ENCODE peak calls at places on chromosomes 16 and 17, in nine cellular contexts. One of them, this sample, is unnamed.

GRCh38 chr17:2122641-2123302 is 67.9 kb downstream of the HIC1 start:
- DNase-seq in Peyer's patch: peak
- DNase-seq in right lobe of liver: peak
- DNase-seq in transverse colon: peak
- DNase-seq in lower leg skin: peak
- DNase-seq in GM12878: no peak
- DNase-seq in upper lobe of left lung: peak
- DNase-seq in A549: no peak
- DNase-seq in heart left ventricle: peak
- DNase-seq in this sample: peak

GRCh38 chr17:43591750-43592562 is 45.8 kb upstream of the ETV4 start:
- DNase-seq in Peyer's patch: no peak
- DNase-seq in right lobe of liver: no peak
- DNase-seq in transverse colon: peak
- DNase-seq in lower leg skin: peak
- DNase-seq in GM12878: no peak
- DNase-seq in upper lobe of left lung: peak
- DNase-seq in A549: no peak
- DNase-seq in heart left ventricle: peak
- DNase-seq in this sample: peak

GRCh38 chr16:83068686-83069085 is 441.9 kb downstream of the CDH13 start:
- DNase-seq in Peyer's patch: no peak
- DNase-seq in right lobe of liver: no peak
- DNase-seq in transverse colon: no peak
- DNase-seq in lower leg skin: no peak
- DNase-seq in GM12878: no peak
- DNase-seq in upper lobe of left lung: no peak
- DNase-seq in A549: no peak
- DNase-seq in heart left ventricle: no peak
- DNase-seq in this sample: no peak

GRCh38 chr17:62898239-62898864 is 67.7 kb upstream of the TANC2 start:
- DNase-seq in Peyer's patch: no peak
- DNase-seq in right lobe of liver: no peak
- DNase-seq in transverse colon: no peak
- DNase-seq in lower leg skin: no peak
- DNase-seq in GM12878: no peak
- DNase-seq in upper lobe of left lung: no peak
- DNase-seq in A549: no peak
- DNase-seq in heart left ventricle: no peak
- DNase-seq in this sample: no peak

GRCh38 chr17:42667088-42667951 is 8.2 kb downstream of the TUBG2 start:
- DNase-seq in Peyer's patch: no peak
- DNase-seq in right lobe of liver: no peak
- DNase-seq in transverse colon: peak
- DNase-seq in lower leg skin: no peak
- DNase-seq in GM12878: no peak
- DNase-seq in upper lobe of left lung: peak
- DNase-seq in A549: peak
- DNase-seq in heart left ventricle: peak
- DNase-seq in this sample: no peak

GRCh38 chr17:42135151-42135550 is 12.5 kb downstream of the HSPB9 start:
- DNase-seq in Peyer's patch: no peak
- DNase-seq in right lobe of liver: no peak
- DNase-seq in transverse colon: no peak
- DNase-seq in lower leg skin: no peak
- DNase-seq in GM12878: no peak
- DNase-seq in upper lobe of left lung: no peak
- DNase-seq in A549: no peak
- DNase-seq in heart left ventricle: no peak
- DNase-seq in this sample: no peak

GRCh38 chr16:84979516-84979915 is 31.8 kb downstream of the ZDHHC7 start:
- DNase-seq in Peyer's patch: no peak
- DNase-seq in right lobe of liver: no peak
- DNase-seq in transverse colon: no peak
- DNase-seq in lower leg skin: no peak
- DNase-seq in GM12878: no peak
- DNase-seq in upper lobe of left lung: no peak
- DNase-seq in A549: no peak
- DNase-seq in heart left ventricle: no peak
- DNase-seq in this sample: no peak

GRCh38 chr16:84277244-84277823 is 17.3 kb upstream of the WFDC1 start:
- DNase-seq in Peyer's patch: peak
- DNase-seq in right lobe of liver: peak
- DNase-seq in transverse colon: peak
- DNase-seq in lower leg skin: peak
- DNase-seq in GM12878: no peak
- DNase-seq in upper lobe of left lung: peak
- DNase-seq in A549: peak
- DNase-seq in heart left ventricle: peak
- DNase-seq in this sample: no peak

GRCh38 chr17:1315409-1315808 is 35.9 kb downstream of the TRARG1 start:
- DNase-seq in Peyer's patch: no peak
- DNase-seq in right lobe of liver: no peak
- DNase-seq in transverse colon: no peak
- DNase-seq in lower leg skin: no peak
- DNase-seq in GM12878: no peak
- DNase-seq in upper lobe of left lung: no peak
- DNase-seq in A549: no peak
- DNase-seq in heart left ventricle: peak
- DNase-seq in this sample: no peak

GRCh38 chr17:39866013-39866730 is 1.8 kb upstream of the ZPBP2 start:
- DNase-seq in Peyer's patch: no peak
- DNase-seq in right lobe of liver: no peak
- DNase-seq in transverse colon: no peak
- DNase-seq in lower leg skin: no peak
- DNase-seq in GM12878: no peak
- DNase-seq in upper lobe of left lung: no peak
- DNase-seq in A549: no peak
- DNase-seq in heart left ventricle: no peak
- DNase-seq in this sample: no peak

GRCh38 chr16:50530277-50531236 is 17.6 kb upstream of the NKD1 start:
- DNase-seq in Peyer's patch: no peak
- DNase-seq in right lobe of liver: peak
- DNase-seq in transverse colon: no peak
- DNase-seq in lower leg skin: no peak
- DNase-seq in GM12878: no peak
- DNase-seq in upper lobe of left lung: peak
- DNase-seq in A549: no peak
- DNase-seq in heart left ventricle: no peak
- DNase-seq in this sample: peak

GRCh38 chr17:48374650-48375230 is 55.3 kb downstream of the SKAP1 start:
- DNase-seq in Peyer's patch: no peak
- DNase-seq in right lobe of liver: no peak
- DNase-seq in transverse colon: peak
- DNase-seq in lower leg skin: no peak
- DNase-seq in GM12878: no peak
- DNase-seq in upper lobe of left lung: peak
- DNase-seq in A549: peak
- DNase-seq in heart left ventricle: no peak
- DNase-seq in this sample: no peak

GRCh38 chr17:78365561-78366108 is 5.8 kb upstream of the SOCS3 start:
- DNase-seq in Peyer's patch: no peak
- DNase-seq in right lobe of liver: no peak
- DNase-seq in transverse colon: no peak
- DNase-seq in lower leg skin: no peak
- DNase-seq in GM12878: no peak
- DNase-seq in upper lobe of left lung: peak
- DNase-seq in A549: no peak
- DNase-seq in heart left ventricle: no peak
- DNase-seq in this sample: no peak

GRCh38 chr16:1610071-1610840 is 1.6 kb downstream of the IFT140 start:
- DNase-seq in Peyer's patch: peak
- DNase-seq in right lobe of liver: peak
- DNase-seq in transverse colon: peak
- DNase-seq in lower leg skin: peak
- DNase-seq in GM12878: peak
- DNase-seq in upper lobe of left lung: peak
- DNase-seq in A549: peak
- DNase-seq in heart left ventricle: peak
- DNase-seq in this sample: peak

GRCh38 chr16:86566601-86566965 is at the start of gene FOXC2:
- DNase-seq in Peyer's patch: peak
- DNase-seq in right lobe of liver: no peak
- DNase-seq in transverse colon: peak
- DNase-seq in lower leg skin: peak
- DNase-seq in GM12878: no peak
- DNase-seq in upper lobe of left lung: peak
- DNase-seq in A549: peak
- DNase-seq in heart left ventricle: peak
- DNase-seq in this sample: no peak

GRCh38 chr16:70453117-70453890 is 1.1 kb upstream of the FCSK start:
- DNase-seq in Peyer's patch: no peak
- DNase-seq in right lobe of liver: no peak
- DNase-seq in transverse colon: no peak
- DNase-seq in lower leg skin: no peak
- DNase-seq in GM12878: no peak
- DNase-seq in upper lobe of left lung: no peak
- DNase-seq in A549: no peak
- DNase-seq in heart left ventricle: no peak
- DNase-seq in this sample: no peak

GRCh38 chr17:60036796-60037677 is 41.7 kb downstream of the HEATR6 start:
- DNase-seq in Peyer's patch: peak
- DNase-seq in right lobe of liver: peak
- DNase-seq in transverse colon: peak
- DNase-seq in lower leg skin: peak
- DNase-seq in GM12878: peak
- DNase-seq in upper lobe of left lung: peak
- DNase-seq in A549: peak
- DNase-seq in heart left ventricle: peak
- DNase-seq in this sample: peak

GRCh38 chr17:35793257-35793656 is 2.2 kb downstream of the MMP28 start:
- DNase-seq in Peyer's patch: no peak
- DNase-seq in right lobe of liver: no peak
- DNase-seq in transverse colon: no peak
- DNase-seq in lower leg skin: no peak
- DNase-seq in GM12878: no peak
- DNase-seq in upper lobe of left lung: peak
- DNase-seq in A549: no peak
- DNase-seq in heart left ventricle: no peak
- DNase-seq in this sample: no peak

GRCh38 chr17:77722366-77722765 is 236.1 kb upstream of the TNRC6C start:
- DNase-seq in Peyer's patch: no peak
- DNase-seq in right lobe of liver: no peak
- DNase-seq in transverse colon: no peak
- DNase-seq in lower leg skin: no peak
- DNase-seq in GM12878: no peak
- DNase-seq in upper lobe of left lung: no peak
- DNase-seq in A549: no peak
- DNase-seq in heart left ventricle: no peak
- DNase-seq in this sample: no peak

GRCh38 chr17:70510288-70510687 is 341.0 kb downstream of the KCNJ2 start:
- DNase-seq in Peyer's patch: no peak
- DNase-seq in right lobe of liver: no peak
- DNase-seq in transverse colon: no peak
- DNase-seq in lower leg skin: no peak
- DNase-seq in GM12878: no peak
- DNase-seq in upper lobe of left lung: no peak
- DNase-seq in A549: no peak
- DNase-seq in heart left ventricle: no peak
- DNase-seq in this sample: no peak

GRCh38 chr17:31521632-31522283 is 130.3 kb downstream of the RAB11FIP4 start:
- DNase-seq in Peyer's patch: peak
- DNase-seq in right lobe of liver: no peak
- DNase-seq in transverse colon: no peak
- DNase-seq in lower leg skin: no peak
- DNase-seq in GM12878: no peak
- DNase-seq in upper lobe of left lung: no peak
- DNase-seq in A549: no peak
- DNase-seq in heart left ventricle: no peak
- DNase-seq in this sample: no peak

GRCh38 chr17:31094600-31095238 is at the start of gene NF1:
- DNase-seq in Peyer's patch: peak
- DNase-seq in right lobe of liver: peak
- DNase-seq in transverse colon: peak
- DNase-seq in lower leg skin: peak
- DNase-seq in GM12878: peak
- DNase-seq in upper lobe of left lung: peak
- DNase-seq in A549: peak
- DNase-seq in heart left ventricle: peak
- DNase-seq in this sample: peak

GRCh38 chr17:40038882-40039513 is 15.2 kb downstream of the MED24 start:
- DNase-seq in Peyer's patch: no peak
- DNase-seq in right lobe of liver: peak
- DNase-seq in transverse colon: peak
- DNase-seq in lower leg skin: peak
- DNase-seq in GM12878: no peak
- DNase-seq in upper lobe of left lung: peak
- DNase-seq in A549: peak
- DNase-seq in heart left ventricle: peak
- DNase-seq in this sample: peak

GRCh38 chr17:57998234-57998746 is 8.8 kb downstream of the SRSF1 start:
- DNase-seq in Peyer's patch: no peak
- DNase-seq in right lobe of liver: no peak
- DNase-seq in transverse colon: no peak
- DNase-seq in lower leg skin: no peak
- DNase-seq in GM12878: no peak
- DNase-seq in upper lobe of left lung: no peak
- DNase-seq in A549: no peak
- DNase-seq in heart left ventricle: no peak
- DNase-seq in this sample: no peak
- TF ChIP-seq POLR2A in Peyer's patch: no peak
- TF ChIP-seq POLR2A in right lobe of liver: no peak
- TF ChIP-seq POLR2A in transverse colon: peak
- TF ChIP-seq POLR2A in lower leg skin: no peak
- TF ChIP-seq POLR2A in GM12878: no peak
- TF ChIP-seq POLR2A in upper lobe of left lung: no peak
- TF ChIP-seq POLR2A in A549: no peak
- TF ChIP-seq POLR2A in heart left ventricle: no peak
- TF ChIP-seq POLR2A in this sample: no peak

GRCh38 chr17:6509921-6510320 is 46.4 kb downstream of the PITPNM3 start:
- DNase-seq in Peyer's patch: no peak
- DNase-seq in right lobe of liver: no peak
- DNase-seq in transverse colon: no peak
- DNase-seq in lower leg skin: no peak
- DNase-seq in GM12878: no peak
- DNase-seq in upper lobe of left lung: no peak
- DNase-seq in A549: no peak
- DNase-seq in heart left ventricle: no peak
- DNase-seq in this sample: no peak
- TF ChIP-seq CTCF in Peyer's patch: no peak
- TF ChIP-seq CTCF in right lobe of liver: no peak
- TF ChIP-seq CTCF in transverse colon: no peak
- TF ChIP-seq CTCF in lower leg skin: no peak
- TF ChIP-seq CTCF in GM12878: no peak
- TF ChIP-seq CTCF in upper lobe of left lung: no peak
- TF ChIP-seq CTCF in A549: no peak
- TF ChIP-seq CTCF in heart left ventricle: no peak
- TF ChIP-seq CTCF in this sample: no peak

GRCh38 chr16:10385725-10386516 is at the start of gene ATF7IP2:
- DNase-seq in Peyer's patch: peak
- DNase-seq in right lobe of liver: peak
- DNase-seq in transverse colon: peak
- DNase-seq in lower leg skin: peak
- DNase-seq in GM12878: peak
- DNase-seq in upper lobe of left lung: peak
- DNase-seq in A549: peak
- DNase-seq in heart left ventricle: peak
- DNase-seq in this sample: peak
- TF ChIP-seq POLR2A in Peyer's patch: peak
- TF ChIP-seq POLR2A in right lobe of liver: peak
- TF ChIP-seq POLR2A in transverse colon: peak
- TF ChIP-seq POLR2A in lower leg skin: no peak
- TF ChIP-seq POLR2A in GM12878: peak
- TF ChIP-seq POLR2A in upper lobe of left lung: peak
- TF ChIP-seq POLR2A in A549: peak
- TF ChIP-seq POLR2A in heart left ventricle: peak
- TF ChIP-seq POLR2A in this sample: no peak

GRCh38 chr17:55845385-55845784 is 94.5 kb downstream of the PCTP start:
- DNase-seq in Peyer's patch: peak
- DNase-seq in right lobe of liver: peak
- DNase-seq in transverse colon: peak
- DNase-seq in lower leg skin: peak
- DNase-seq in GM12878: no peak
- DNase-seq in upper lobe of left lung: peak
- DNase-seq in A549: peak
- DNase-seq in heart left ventricle: peak
- DNase-seq in this sample: peak
- TF ChIP-seq CTCF in Peyer's patch: peak
- TF ChIP-seq CTCF in right lobe of liver: peak
- TF ChIP-seq CTCF in transverse colon: peak
- TF ChIP-seq CTCF in lower leg skin: no peak
- TF ChIP-seq CTCF in GM12878: peak
- TF ChIP-seq CTCF in upper lobe of left lung: peak
- TF ChIP-seq CTCF in A549: peak
- TF ChIP-seq CTCF in heart left ventricle: peak
- TF ChIP-seq CTCF in this sample: peak